ENCODE peak calls at places on chromosomes 11 and 22, in ten cellular contexts. O, A, F, Q, B, L, R, G, J and K are unnamed samples.

GRCh38 chr22:23178512-23179254 is 1.6 kb upstream of the BCR start:
- DNase-seq in O (peak; percentile 91), A (peak; percentile 58), F (peak; percentile 40), Q (peak; percentile 70), B (peak; percentile 55), L (peak; percentile 27), R (peak; percentile 83), G (peak; percentile 71), J (peak; percentile 82), K (peak; percentile 78)

GRCh38 chr22:22230438-22230837 is 14.1 kb upstream of the VPREB1 start:
- DNase-seq in O (no peak), A (no peak), F (no peak), Q (no peak), B (no peak), L (no peak), R (no peak), G (no peak), J (no peak), K (no peak)

GRCh38 chr11:126340960-126341709 is 14.4 kb upstream of the ST3GAL4 start:
- DNase-seq in O (no peak), A (no peak), F (no peak), Q (no peak), B (peak; percentile 11), L (no peak), R (peak; percentile 12), G (no peak), J (no peak), K (no peak)

GRCh38 chr11:128904872-128905344 is 13.8 kb downstream of the KCNJ5 start:
- DNase-seq in O (no peak), A (peak; percentile 29), F (no peak), Q (no peak), B (peak; percentile 69), L (no peak), R (no peak), G (peak; percentile 80), J (peak; percentile 60), K (no peak)

GRCh38 chr11:8329961-8330361 is 66.3 kb upstream of the LMO1 start:
- DNase-seq in O (no peak), A (no peak), F (no peak), Q (no peak), B (peak; percentile 44), L (no peak), R (peak; percentile 62), G (no peak), J (no peak), K (no peak)

GRCh38 chr11:82960000-82960778 is 58.7 kb downstream of the DDIAS start:
- DNase-seq in O (no peak), A (no peak), F (no peak), Q (no peak), B (no peak), L (no peak), R (no peak), G (no peak), J (no peak), K (no peak)

GRCh38 chr11:123729602-123730001 is 11.9 kb downstream of the ZNF202 start:
- DNase-seq in O (no peak), A (no peak), F (no peak), Q (no peak), B (no peak), L (no peak), R (no peak), G (no peak), J (no peak), K (no peak)

GRCh38 chr11:14645247-14645912 is 1.8 kb downstream of the PDE3B start:
- DNase-seq in O (no peak), A (peak; percentile 40), F (peak; percentile 2), Q (no peak), B (no peak), L (no peak), R (no peak), G (no peak), J (no peak), K (no peak)

GRCh38 chr11:58497951-58498350 is 10.0 kb downstream of the OR5B21 start:
- DNase-seq in O (no peak), A (no peak), F (no peak), Q (no peak), B (no peak), L (no peak), R (no peak), G (no peak), J (no peak), K (no peak)

GRCh38 chr11:34810107-34810562 is 106.0 kb downstream of the APIP start:
- DNase-seq in O (no peak), A (no peak), F (no peak), Q (no peak), B (no peak), L (no peak), R (no peak), G (no peak), J (no peak), K (no peak)

GRCh38 chr11:95255523-95256165 is 24.6 kb upstream of the SESN3 start:
- DNase-seq in O (no peak), A (no peak), F (no peak), Q (no peak), B (no peak), L (no peak), R (no peak), G (no peak), J (no peak), K (no peak)

GRCh38 chr22:23248583-23248982 is 68.3 kb downstream of the BCR start:
- DNase-seq in O (no peak), A (no peak), F (peak; percentile 26), Q (peak; percentile 62), B (no peak), L (no peak), R (peak; percentile 61), G (no peak), J (peak; percentile 63), K (no peak)

GRCh38 chr22:38959574-38959973 is 2.2 kb downstream of the APOBEC3A start:
- DNase-seq in O (no peak), A (no peak), F (no peak), Q (no peak), B (no peak), L (no peak), R (peak; percentile 43), G (no peak), J (no peak), K (no peak)

GRCh38 chr11:118928108-118928869 is 2.6 kb upstream of the BCL9L start:
- DNase-seq in O (peak; percentile 90), A (peak; percentile 94), F (peak; percentile 86), Q (peak; percentile 93), B (peak; percentile 93), L (peak; percentile 96), R (peak; percentile 96), G (peak; percentile 95), J (peak; percentile 93), K (no peak)

GRCh38 chr11:118929496-118930151 is 3.9 kb upstream of the BCL9L start:
- DNase-seq in O (peak; percentile 90), A (peak; percentile 95), F (peak; percentile 75), Q (peak; percentile 90), B (peak; percentile 91), L (peak; percentile 89), R (peak; percentile 97), G (peak; percentile 95), J (peak; percentile 93), K (no peak)

GRCh38 chr11:118930152-118930712 is 4.5 kb upstream of the BCL9L start:
- DNase-seq in O (peak; percentile 86), A (peak; percentile 82), F (peak; percentile 69), Q (peak; percentile 92), B (peak; percentile 80), L (peak; percentile 97), R (peak; percentile 93), G (peak; percentile 97), J (peak; percentile 85), K (no peak)

GRCh38 chr11:118928870-118929495 is 3.3 kb upstream of the BCL9L start:
- DNase-seq in O (peak; percentile 88), A (peak; percentile 88), F (no peak), Q (no peak), B (peak; percentile 72), L (no peak), R (peak; percentile 93), G (peak; percentile 91), J (peak; percentile 81), K (no peak)

DNA sequence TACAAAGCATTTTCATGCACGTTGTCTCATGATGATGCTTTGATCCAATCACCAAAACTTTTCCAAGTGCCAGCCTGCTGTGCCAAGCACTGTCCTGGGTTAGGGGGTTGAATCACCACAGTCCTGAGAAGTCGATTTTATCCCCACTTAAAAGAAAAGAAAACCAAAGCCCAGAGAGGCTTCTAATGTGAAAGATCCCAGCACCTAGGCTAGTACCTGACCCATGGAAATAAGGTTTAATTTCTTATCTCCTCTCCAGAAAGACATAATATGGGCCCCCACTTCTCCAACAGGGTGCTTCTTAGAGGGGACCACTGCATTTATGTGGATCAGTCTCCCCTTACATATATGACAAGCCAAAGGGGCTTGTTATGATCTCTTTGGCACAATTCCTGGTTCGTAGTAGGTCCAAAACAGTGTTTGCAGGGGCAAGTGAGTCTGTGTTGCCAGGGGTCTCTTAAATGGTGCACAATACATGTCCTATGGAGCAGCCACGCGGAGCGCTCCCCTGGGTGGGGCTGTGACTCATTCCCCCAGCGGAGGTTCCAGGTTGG is 1.9 kb upstream of the BCL9L start:
- DNase-seq in O (no peak), A (no peak), F (no peak), Q (no peak), B (no peak), L (no peak), R (peak; percentile 10), G (no peak), J (no peak), K (no peak)
- H3K4me3 ChIP-seq in O (no peak overlapping the region), A (no peak overlapping the region), F (no peak overlapping the region), Q (no peak overlapping the region), B (peak overlapping the region; percentile 85), L (peak overlapping the region; percentile 73), R (peak overlapping the region; percentile 7), G (peak overlapping the region; percentile 39), J (peak overlapping the region; percentile 61), K (no peak overlapping the region)

DNA sequence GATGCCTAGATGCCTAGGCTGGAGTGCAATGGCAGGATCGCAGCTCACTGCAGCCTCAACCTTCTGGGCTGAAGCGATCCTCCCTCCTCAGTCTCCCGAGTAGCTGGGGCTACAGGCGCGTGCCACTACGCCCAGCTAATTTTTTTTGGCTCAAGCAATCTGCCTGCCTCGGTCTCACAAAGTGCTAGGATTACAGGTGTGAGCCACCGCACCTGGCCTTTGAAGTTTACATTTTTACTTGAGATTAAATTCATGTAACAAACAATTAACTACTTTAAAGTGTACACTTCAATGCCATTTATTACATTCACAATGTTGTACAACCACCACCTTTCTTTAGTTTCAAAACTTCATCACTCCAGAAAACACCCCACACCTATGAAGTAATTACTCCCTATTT is 3.5 kb upstream of the FOSL1 start:
- DNase-seq in O (no peak), A (no peak), F (no peak), Q (no peak), B (no peak), L (no peak), R (no peak), G (no peak), J (no peak), K (no peak)
- H3K27ac ChIP-seq in O (no peak overlapping the region), A (peak overlapping the region; percentile 88), F (no peak overlapping the region), Q (no peak overlapping the region), B (no peak overlapping the region), L (peak overlapping the region; percentile 86), R (no peak overlapping the region), G (no peak overlapping the region), J (no peak overlapping the region), K (no peak overlapping the region)

GRCh38 chr22:27785818-27786217 is 15.7 kb downstream of the MN1 start:
- DNase-seq in O (no peak), A (no peak), F (no peak), Q (no peak), B (no peak), L (no peak), R (no peak), G (no peak), J (no peak), K (no peak)
- H3K4me3 ChIP-seq in O (no peak overlapping the region), A (no peak overlapping the region), F (no peak overlapping the region), Q (no peak overlapping the region), B (no peak overlapping the region), L (no peak overlapping the region), R (no peak overlapping the region), G (no peak overlapping the region), J (no peak overlapping the region), K (no peak overlapping the region)

GRCh38 chr11:111081021-111081511 is 164.5 kb upstream of the POU2AF2 start:
- DNase-seq in O (no peak), A (no peak), F (no peak), Q (no peak), B (no peak), L (no peak), R (no peak), G (no peak), J (peak; percentile 0), K (no peak)
- H3K27ac ChIP-seq in O (no peak overlapping the region), A (no peak overlapping the region), F (no peak overlapping the region), Q (no peak overlapping the region), B (no peak overlapping the region), L (no peak overlapping the region), R (no peak overlapping the region), G (no peak overlapping the region), J (no peak overlapping the region), K (no peak overlapping the region)